ENCODE peak calls at places on chromosome 15, in seven cellular contexts. M is fibroblast of lung, R is foreskin fibroblast, A is fibroblast of villous mesenchyme, I is cardiac muscle cell, X is coronary artery, T is HFF-Myc. B is an unnamed sample.

GRCh38 chr15:89971592-89971997 is 29.5 kb upstream of the ZNF710 start:
- DNase-seq in M (peak; percentile 35), R (peak; percentile 66), A (peak; percentile 68), I (peak; percentile 79), X (no peak), T (peak; percentile 31), B (peak; percentile 62)

GRCh38 chr15:92579486-92579885 is 76.1 kb downstream of the FAM174B start:
- DNase-seq in M (no peak), R (no peak), A (no peak), I (no peak), X (peak; percentile 65), T (no peak), B (no peak)

GRCh38 chr15:48084759-48085420 is 35.9 kb upstream of the SLC24A5 start:
- DNase-seq in M (peak; percentile 49), R (peak; percentile 48), A (peak; percentile 64), I (peak; percentile 71), X (no peak), T (no peak), B (peak; percentile 35)

GRCh38 chr15:58390118-58390517 is 41.7 kb upstream of the LIPC start:
- DNase-seq in M (no peak), R (no peak), A (no peak), I (no peak), X (no peak), T (no peak), B (no peak)

GRCh38 chr15:101003076-101003475 is 83.9 kb downstream of the LRRK1 start:
- DNase-seq in M (no peak), R (no peak), A (no peak), I (no peak), X (peak; percentile 17), T (no peak), B (no peak)

GRCh38 chr15:41564286-41564959 is 5.4 kb downstream of the TYRO3 start:
- DNase-seq in M (no peak), R (peak; percentile 11), A (peak; percentile 49), I (peak; percentile 73), X (no peak), T (no peak), B (no peak)

GRCh38 chr15:26867199-26868007 is 541 bp downstream of the GABRA5 start:
- DNase-seq in M (no peak), R (no peak), A (no peak), I (peak; percentile 14), X (no peak), T (no peak), B (no peak)

GRCh38 chr15:80507638-80508316 is 103.6 kb downstream of the ARNT2 start:
- DNase-seq in M (peak; percentile 95), R (peak; percentile 96), A (peak; percentile 87), I (no peak), X (no peak), T (peak; percentile 90), B (peak; percentile 87)

GRCh38 chr15:79455943-79456342 is 23.8 kb downstream of the MINAR1 start:
- DNase-seq in M (no peak), R (no peak), A (no peak), I (no peak), X (no peak), T (no peak), B (no peak)

GRCh38 chr15:49473031-49473430 is 50.0 kb downstream of the FGF7 start:
- DNase-seq in M (no peak), R (no peak), A (no peak), I (no peak), X (no peak), T (no peak), B (peak; percentile 47)

GRCh38 chr15:82999905-83000671 is 11.4 kb downstream of the C15orf40 start:
- DNase-seq in M (peak; percentile 60), R (peak; percentile 73), A (peak; percentile 67), I (peak; percentile 45), X (no peak), T (peak; percentile 46), B (peak; percentile 75)

GRCh38 chr15:31024330-31024729 is 32.9 kb upstream of the MTMR10 start:
- DNase-seq in M (peak; percentile 99), R (peak; percentile 91), A (peak; percentile 82), I (peak; percentile 58), X (no peak), T (peak; percentile 90), B (peak; percentile 82)

GRCh38 chr15:54576303-54576935 is 598.2 kb downstream of the UNC13C start:
- DNase-seq in M (no peak), R (no peak), A (no peak), I (no peak), X (no peak), T (no peak), B (no peak)

GRCh38 chr15:60480888-60481287 is 1.9 kb upstream of the ICE2 start:
- DNase-seq in M (no peak), R (no peak), A (no peak), I (no peak), X (no peak), T (no peak), B (no peak)

GRCh38 chr15:36024066-36024465 is 478.1 kb upstream of the DPH6 start:
- DNase-seq in M (peak; percentile 3), R (no peak), A (peak; percentile 37), I (no peak), X (no peak), T (no peak), B (peak; percentile 7)

GRCh38 chr15:100201376-100202280 is 140.1 kb downstream of the ADAMTS17 start:
- DNase-seq in M (peak; percentile 78), R (no peak), A (peak; percentile 52), I (no peak), X (peak; percentile 53), T (no peak), B (no peak)

GRCh38 chr15:20310603-20311002 is 231.0 kb downstream of the GOLGA6L6 start:
- DNase-seq in M (no peak), R (no peak), A (no peak), I (no peak), X (no peak), T (no peak), B (no peak)

DNA sequence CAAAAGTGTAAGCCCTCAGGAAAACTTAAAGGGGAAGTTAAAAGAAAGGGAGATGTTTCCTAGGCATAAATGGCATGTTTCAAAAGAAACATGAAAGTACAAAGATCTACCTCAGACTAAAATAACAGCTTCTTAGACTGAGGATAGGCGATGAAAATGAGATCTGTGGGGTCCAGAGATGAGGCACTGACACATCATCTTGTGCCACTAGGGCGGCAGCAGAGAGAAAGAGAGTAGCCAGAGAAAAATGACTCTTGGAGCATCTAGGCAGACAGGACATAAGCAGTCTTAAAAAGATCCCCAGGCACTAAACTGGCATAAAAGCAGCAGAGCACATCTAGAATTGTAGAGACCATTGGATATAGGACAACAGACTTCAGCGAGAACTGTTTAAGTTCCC is 42.5 kb upstream of the RFX7 start:
- DNase-seq in M (no peak), R (no peak), A (no peak), I (no peak), X (no peak), T (no peak), B (no peak)
- TF ChIP-seq CTCF in M (no peak), R (no peak), A (no peak), I (peak; percentile 6), X (no peak), T (peak; percentile 34), B (peak; percentile 18)

DNA sequence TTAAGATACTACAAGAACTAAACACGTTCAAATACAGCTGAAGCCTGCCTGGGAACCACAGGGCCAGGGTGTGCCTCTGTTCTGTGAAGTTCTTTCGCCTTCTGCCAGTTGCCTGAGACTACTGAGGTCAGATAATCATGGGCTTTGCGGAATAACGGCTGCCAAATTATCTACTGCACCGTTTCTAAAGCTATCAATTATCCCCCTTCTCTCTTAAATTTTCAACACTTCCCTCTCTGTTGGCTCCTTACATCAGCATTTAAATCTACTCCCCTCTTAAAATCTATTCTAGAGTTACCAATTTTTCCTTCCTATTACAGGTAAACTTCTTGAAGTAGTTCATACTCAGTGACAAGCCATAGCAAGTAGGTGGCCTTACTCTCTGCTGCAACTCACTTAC is 6.2 kb upstream of the NEO1 start:
- DNase-seq in M (no peak), R (no peak), A (no peak), I (no peak), X (no peak), T (no peak), B (no peak)
- H3K4me3 ChIP-seq in M (no peak overlapping the region), R (no peak overlapping the region), A (no peak overlapping the region), I (no peak overlapping the region), X (no peak overlapping the region), T (no peak overlapping the region), B (no peak overlapping the region)

GRCh38 chr15:51969728-51970127 is 1.9 kb downstream of the LEO1 start:
- DNase-seq in M (peak; percentile 25), R (peak; percentile 8), A (peak; percentile 61), I (no peak), X (no peak), T (no peak), B (no peak)

GRCh38 chr15:51970981-51971352 is 611 bp downstream of the LEO1 start:
- DNase-seq in M (no peak), R (no peak), A (no peak), I (no peak), X (no peak), T (no peak), B (no peak)

GRCh38 chr15:51973220-51973619 is 1.6 kb upstream of the LEO1 start:
- DNase-seq in M (no peak), R (peak; percentile 6), A (no peak), I (no peak), X (no peak), T (no peak), B (no peak)

GRCh38 chr15:51970132-51970817 is 1.3 kb downstream of the LEO1 start:
- DNase-seq in M (no peak), R (no peak), A (no peak), I (no peak), X (no peak), T (no peak), B (no peak)

DNA sequence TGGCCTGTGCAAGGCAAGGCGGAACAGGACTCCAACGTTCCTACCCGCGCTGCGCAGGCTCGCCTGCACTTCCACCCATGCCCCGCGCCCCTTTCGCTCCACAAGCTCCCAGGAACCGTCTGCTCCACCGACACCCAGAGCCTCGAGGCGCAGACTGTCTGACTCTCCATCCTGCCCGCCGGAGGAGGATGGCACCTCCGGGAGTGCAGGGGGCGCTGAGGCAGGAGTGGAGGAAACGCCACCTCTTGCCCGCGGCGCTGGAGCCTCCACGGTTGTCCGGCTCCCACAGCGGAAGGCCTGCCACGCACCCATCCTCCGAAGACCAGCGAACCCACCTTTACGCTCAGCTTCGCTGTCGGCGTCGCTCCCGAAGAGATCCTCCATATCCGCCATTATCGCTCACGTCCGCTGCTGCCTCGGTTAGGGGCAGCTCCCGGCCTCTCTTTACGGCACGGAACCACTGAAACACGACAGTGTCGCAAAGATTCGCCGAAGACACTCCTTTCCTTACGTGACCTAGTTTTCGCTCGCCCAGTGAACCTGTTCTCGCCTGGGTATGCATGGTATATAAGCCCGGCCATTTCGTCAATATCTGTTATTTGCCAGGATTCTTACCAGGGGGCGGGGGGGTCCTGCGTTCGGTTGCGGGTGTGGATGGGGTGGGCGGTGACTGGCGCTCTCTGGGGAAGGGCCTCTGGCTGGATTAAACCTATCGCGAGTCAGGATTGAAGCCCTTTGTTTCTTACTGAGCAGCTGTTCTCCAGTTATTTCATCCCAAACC is at the start of gene LEO1:
- DNase-seq in M (peak; percentile 100), R (peak; percentile 98), A (peak; percentile 98), I (peak; percentile 98), X (peak; percentile 89), T (peak; percentile 94), B (peak; percentile 98)
- TF ChIP-seq CTCF in M (peak; percentile 56), R (peak; percentile 55), A (peak; percentile 51), I (peak; percentile 52), X (peak; percentile 16), T (peak; percentile 28), B (peak; percentile 36)

DNA sequence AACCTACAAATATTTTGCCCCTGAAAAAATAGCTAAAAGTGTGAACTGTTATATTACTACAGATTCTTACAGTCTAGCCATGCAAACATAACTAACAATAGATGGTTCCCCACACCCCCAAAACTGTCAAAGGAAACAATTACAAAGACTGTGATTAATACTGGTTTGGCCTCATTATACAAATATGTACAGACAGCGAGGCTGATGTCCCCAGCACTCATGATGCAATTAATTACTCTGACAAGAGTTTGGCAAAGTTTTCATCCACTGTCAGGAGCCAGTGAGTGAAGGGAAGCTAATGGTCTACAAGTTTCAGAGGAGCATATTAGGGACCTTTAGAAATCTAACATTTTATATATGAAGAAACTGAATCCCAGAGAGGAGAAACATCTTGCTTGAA is 61.0 kb downstream of the HMG20A start:
- DNase-seq in M (peak; percentile 84), R (peak; percentile 69), A (peak; percentile 37), I (no peak), X (no peak), T (no peak), B (peak; percentile 65)
- H3K4me3 ChIP-seq in M (no peak overlapping the region), R (no peak overlapping the region), A (no peak overlapping the region), I (no peak overlapping the region), X (no peak overlapping the region), T (no peak overlapping the region), B (no peak overlapping the region)

B was measured in fibroblast of mammary gland.